ENCODE peak calls at places on chromosomes 3 and 15, in five cellular contexts. One of them, this sample, is unnamed.

GRCh38 chr15:57516327-57517026 is 75.2 kb upstream of the MYZAP start:
- ATAC-seq in upper lobe of left lung: peak; percentile 50
- ATAC-seq in K562: peak; percentile 35
- ATAC-seq in GM12878: no peak
- ATAC-seq in HepG2: no peak
- ATAC-seq in this sample: no peak

GRCh38 chr3:80451393-80451792 is 683.6 kb upstream of the ROBO1 start:
- ATAC-seq in upper lobe of left lung: no peak
- ATAC-seq in K562: no peak
- ATAC-seq in GM12878: no peak
- ATAC-seq in HepG2: no peak
- ATAC-seq in this sample: no peak

GRCh38 chr3:9793161-9793781 is 389 bp downstream of the ARPC4 start:
- ATAC-seq in upper lobe of left lung: peak; percentile 47
- ATAC-seq in K562: peak; percentile 53
- ATAC-seq in GM12878: peak; percentile 49
- ATAC-seq in HepG2: peak; percentile 33
- ATAC-seq in this sample: peak; percentile 11

GRCh38 chr3:150370129-150370602 is 37.9 kb upstream of the TSC22D2 start:
- ATAC-seq in upper lobe of left lung: peak; percentile 86
- ATAC-seq in K562: peak; percentile 78
- ATAC-seq in GM12878: peak; percentile 50
- ATAC-seq in HepG2: no peak
- ATAC-seq in this sample: peak; percentile 82

GRCh38 chr15:93801206-93801605 is 430.2 kb upstream of the MCTP2 start:
- ATAC-seq in upper lobe of left lung: no peak
- ATAC-seq in K562: no peak
- ATAC-seq in GM12878: no peak
- ATAC-seq in HepG2: no peak
- ATAC-seq in this sample: no peak

GRCh38 chr3:192831111-192831644 is 86.5 kb downstream of the MB21D2 start:
- ATAC-seq in upper lobe of left lung: no peak
- ATAC-seq in K562: no peak
- ATAC-seq in GM12878: peak; percentile 53
- ATAC-seq in HepG2: no peak
- ATAC-seq in this sample: peak; percentile 54

GRCh38 chr3:127492426-127492825 is 98.1 kb downstream of the TPRA1 start:
- ATAC-seq in upper lobe of left lung: no peak
- ATAC-seq in K562: no peak
- ATAC-seq in GM12878: no peak
- ATAC-seq in HepG2: no peak
- ATAC-seq in this sample: no peak

GRCh38 chr3:134052370-134052769 is 22.6 kb upstream of the SLCO2A1 start:
- ATAC-seq in upper lobe of left lung: peak; percentile 41
- ATAC-seq in K562: no peak
- ATAC-seq in GM12878: no peak
- ATAC-seq in HepG2: no peak
- ATAC-seq in this sample: no peak

GRCh38 chr3:64082917-64083587 is 59.8 kb upstream of the PSMD6 start:
- ATAC-seq in upper lobe of left lung: no peak
- ATAC-seq in K562: no peak
- ATAC-seq in GM12878: no peak
- ATAC-seq in HepG2: no peak
- ATAC-seq in this sample: no peak

GRCh38 chr3:184688251-184688851 is 23.5 kb downstream of the MAGEF1 start:
- ATAC-seq in upper lobe of left lung: no peak
- ATAC-seq in K562: no peak
- ATAC-seq in GM12878: no peak
- ATAC-seq in HepG2: no peak
- ATAC-seq in this sample: peak; percentile 61

GRCh38 chr3:149536429-149536828 is 61.9 kb downstream of the TM4SF4 start:
- ATAC-seq in upper lobe of left lung: peak; percentile 41
- ATAC-seq in K562: no peak
- ATAC-seq in GM12878: no peak
- ATAC-seq in HepG2: no peak
- ATAC-seq in this sample: peak; percentile 38

GRCh38 chr3:13507791-13508339 is 27.8 kb downstream of the HDAC11 start:
- ATAC-seq in upper lobe of left lung: no peak
- ATAC-seq in K562: peak; percentile 29
- ATAC-seq in GM12878: no peak
- ATAC-seq in HepG2: peak; percentile 8
- ATAC-seq in this sample: peak; percentile 31

GRCh38 chr15:58696740-58697139 is 52.8 kb downstream of the ADAM10 start:
- ATAC-seq in upper lobe of left lung: peak; percentile 43
- ATAC-seq in K562: no peak
- ATAC-seq in GM12878: no peak
- ATAC-seq in HepG2: no peak
- ATAC-seq in this sample: no peak

GRCh38 chr15:80174017-80174746 is 21.4 kb downstream of the FAH start:
- ATAC-seq in upper lobe of left lung: no peak
- ATAC-seq in K562: no peak
- ATAC-seq in GM12878: no peak
- ATAC-seq in HepG2: no peak
- ATAC-seq in this sample: peak; percentile 49

GRCh38 chr15:49164865-49165264 is 5.2 kb upstream of the GALK2 start:
- ATAC-seq in upper lobe of left lung: no peak
- ATAC-seq in K562: no peak
- ATAC-seq in GM12878: no peak
- ATAC-seq in HepG2: no peak
- ATAC-seq in this sample: no peak

GRCh38 chr3:11591401-11592266 is 52.1 kb downstream of the VGLL4 start:
- ATAC-seq in upper lobe of left lung: peak; percentile 65
- ATAC-seq in K562: peak; percentile 40
- ATAC-seq in GM12878: no peak
- ATAC-seq in HepG2: peak; percentile 82
- ATAC-seq in this sample: peak; percentile 71

GRCh38 chr3:125161607-125162219 is 50.8 kb downstream of the SLC12A8 start:
- ATAC-seq in upper lobe of left lung: no peak
- ATAC-seq in K562: no peak
- ATAC-seq in GM12878: no peak
- ATAC-seq in HepG2: no peak
- ATAC-seq in this sample: peak; percentile 46

GRCh38 chr15:53401503-53401902 is 358.0 kb downstream of the WDR72 start:
- ATAC-seq in upper lobe of left lung: no peak
- ATAC-seq in K562: no peak
- ATAC-seq in GM12878: no peak
- ATAC-seq in HepG2: no peak
- ATAC-seq in this sample: no peak

GRCh38 chr3:172182797-172183196 is 143.4 kb downstream of the FNDC3B start:
- ATAC-seq in upper lobe of left lung: no peak
- ATAC-seq in K562: no peak
- ATAC-seq in GM12878: peak; percentile 4
- ATAC-seq in HepG2: no peak
- ATAC-seq in this sample: no peak

GRCh38 chr3:134211797-134212196 is 38.9 kb downstream of the RYK start:
- ATAC-seq in upper lobe of left lung: peak; percentile 47
- ATAC-seq in K562: peak; percentile 94
- ATAC-seq in GM12878: peak; percentile 87
- ATAC-seq in HepG2: peak; percentile 79
- ATAC-seq in this sample: no peak

GRCh38 chr15:71357357-71357756 is 242.1 kb downstream of the THSD4 start:
- ATAC-seq in upper lobe of left lung: peak; percentile 41
- ATAC-seq in K562: no peak
- ATAC-seq in GM12878: no peak
- ATAC-seq in HepG2: no peak
- ATAC-seq in this sample: peak; percentile 52

GRCh38 chr15:101565377-101565776 is 75.9 kb upstream of the PCSK6 start:
- ATAC-seq in upper lobe of left lung: no peak
- ATAC-seq in K562: no peak
- ATAC-seq in GM12878: no peak
- ATAC-seq in HepG2: no peak
- ATAC-seq in this sample: no peak

GRCh38 chr3:4977889-4978258 is 1.4 kb upstream of the BHLHE40 start:
- ATAC-seq in upper lobe of left lung: no peak
- ATAC-seq in K562: no peak
- ATAC-seq in GM12878: no peak
- ATAC-seq in HepG2: no peak
- ATAC-seq in this sample: no peak

GRCh38 chr3:41167722-41168497 is 31.4 kb upstream of the CTNNB1 start:
- ATAC-seq in upper lobe of left lung: no peak
- ATAC-seq in K562: no peak
- ATAC-seq in GM12878: no peak
- ATAC-seq in HepG2: no peak
- ATAC-seq in this sample: no peak

GRCh38 chr15:56893349-56893678 is 25.1 kb upstream of the TCF12 start:
- ATAC-seq in upper lobe of left lung: no peak
- ATAC-seq in K562: no peak
- ATAC-seq in GM12878: no peak
- ATAC-seq in HepG2: no peak
- ATAC-seq in this sample: no peak

GRCh38 chr15:92846716-92847115 is 53.4 kb upstream of the CHD2 start:
- ATAC-seq in upper lobe of left lung: no peak
- ATAC-seq in K562: no peak
- ATAC-seq in GM12878: no peak
- ATAC-seq in HepG2: no peak
- ATAC-seq in this sample: no peak

GRCh38 chr3:46368569-46368968 is 2.2 kb upstream of the CCR5 start:
- ATAC-seq in upper lobe of left lung: peak; percentile 75
- ATAC-seq in K562: peak; percentile 86
- ATAC-seq in GM12878: peak; percentile 89
- ATAC-seq in HepG2: peak; percentile 96
- ATAC-seq in this sample: peak; percentile 78

GRCh38 chr3:71078723-71079525 is 504.6 kb downstream of the FOXP1 start:
- ATAC-seq in upper lobe of left lung: no peak
- ATAC-seq in K562: no peak
- ATAC-seq in GM12878: no peak
- ATAC-seq in HepG2: no peak
- ATAC-seq in this sample: no peak

GRCh38 chr15:81312790-81313543 is 11.0 kb downstream of the STARD5 start:
- ATAC-seq in upper lobe of left lung: peak; percentile 58
- ATAC-seq in K562: no peak
- ATAC-seq in GM12878: no peak
- ATAC-seq in HepG2: no peak
- ATAC-seq in this sample: peak; percentile 92

GRCh38 chr3:133821767-133822638 is 16.4 kb downstream of the SRPRB start:
- ATAC-seq in upper lobe of left lung: no peak
- ATAC-seq in K562: peak; percentile 83
- ATAC-seq in GM12878: peak; percentile 26
- ATAC-seq in HepG2: peak; percentile 82
- ATAC-seq in this sample: peak; percentile 50

GRCh38 chr3:101902041-101902440 is 52.7 kb downstream of the NFKBIZ start:
- ATAC-seq in upper lobe of left lung: no peak
- ATAC-seq in K562: no peak
- ATAC-seq in GM12878: peak; percentile 42
- ATAC-seq in HepG2: no peak
- ATAC-seq in this sample: no peak

GRCh38 chr3:105388199-105388598 is 21.5 kb downstream of the ALCAM start:
- ATAC-seq in upper lobe of left lung: no peak
- ATAC-seq in K562: no peak
- ATAC-seq in GM12878: no peak
- ATAC-seq in HepG2: no peak
- ATAC-seq in this sample: no peak

GRCh38 chr3:105385868-105386508 is 19.3 kb downstream of the ALCAM start:
- ATAC-seq in upper lobe of left lung: no peak
- ATAC-seq in K562: no peak
- ATAC-seq in GM12878: peak; percentile 87
- ATAC-seq in HepG2: no peak
- ATAC-seq in this sample: no peak

GRCh38 chr3:105385179-105385578 is 18.5 kb downstream of the ALCAM start:
- ATAC-seq in upper lobe of left lung: no peak
- ATAC-seq in K562: no peak
- ATAC-seq in GM12878: no peak
- ATAC-seq in HepG2: no peak
- ATAC-seq in this sample: no peak

GRCh38 chr3:105387122-105387751 is 20.5 kb downstream of the ALCAM start:
- ATAC-seq in upper lobe of left lung: peak; percentile 59
- ATAC-seq in K562: no peak
- ATAC-seq in GM12878: no peak
- ATAC-seq in HepG2: peak; percentile 97
- ATAC-seq in this sample: no peak
- TF ChIP-seq EP300 in upper lobe of left lung: no peak
- TF ChIP-seq EP300 in K562: no peak
- TF ChIP-seq EP300 in GM12878: no peak
- TF ChIP-seq EP300 in HepG2: peak; percentile 93
- TF ChIP-seq EP300 in this sample: no peak

GRCh38 chr15:38072007-38072506 is 137.6 kb downstream of the TMCO5A start:
- ATAC-seq in upper lobe of left lung: peak; percentile 2
- ATAC-seq in K562: no peak
- ATAC-seq in GM12878: no peak
- ATAC-seq in HepG2: no peak
- ATAC-seq in this sample: peak; percentile 10
- H3K27me3 ChIP-seq in upper lobe of left lung: no peaks in the 10 kb centered on the region
- H3K27me3 ChIP-seq in K562: peaks cover 35% of the 10 kb centered on the region
- H3K27me3 ChIP-seq in GM12878: no peaks in the 10 kb centered on the region
- H3K27me3 ChIP-seq in HepG2: no peaks in the 10 kb centered on the region
- H3K27me3 ChIP-seq in this sample: no peaks in the 10 kb centered on the region

GRCh38 chr3:15241341-15241740 is 35.3 kb downstream of the CAPN7 start:
- ATAC-seq in upper lobe of left lung: no peak
- ATAC-seq in K562: peak; percentile 90
- ATAC-seq in GM12878: peak; percentile 88
- ATAC-seq in HepG2: peak; percentile 70
- ATAC-seq in this sample: no peak
- TF ChIP-seq CTCF in upper lobe of left lung: no peak
- TF ChIP-seq CTCF in K562: peak; percentile 66
- TF ChIP-seq CTCF in GM12878: peak; percentile 54
- TF ChIP-seq CTCF in HepG2: peak; percentile 32
- TF ChIP-seq CTCF in this sample: peak; percentile 12

GRCh38 chr3:98885851-98886250 is 15.6 kb downstream of the DCBLD2 start:
- ATAC-seq in upper lobe of left lung: no peak
- ATAC-seq in K562: no peak
- ATAC-seq in GM12878: no peak
- ATAC-seq in HepG2: no peak
- ATAC-seq in this sample: no peak

GRCh38 chr3:98890181-98890882 is 11.2 kb downstream of the DCBLD2 start:
- ATAC-seq in upper lobe of left lung: no peak
- ATAC-seq in K562: peak; percentile 32
- ATAC-seq in GM12878: no peak
- ATAC-seq in HepG2: no peak
- ATAC-seq in this sample: no peak

GRCh38 chr3:98886525-98886924 is 15.0 kb downstream of the DCBLD2 start:
- ATAC-seq in upper lobe of left lung: no peak
- ATAC-seq in K562: no peak
- ATAC-seq in GM12878: no peak
- ATAC-seq in HepG2: no peak
- ATAC-seq in this sample: no peak

GRCh38 chr3:98887684-98888083 is 13.8 kb downstream of the DCBLD2 start:
- ATAC-seq in upper lobe of left lung: no peak
- ATAC-seq in K562: no peak
- ATAC-seq in GM12878: no peak
- ATAC-seq in HepG2: peak; percentile 84
- ATAC-seq in this sample: no peak

DNA sequence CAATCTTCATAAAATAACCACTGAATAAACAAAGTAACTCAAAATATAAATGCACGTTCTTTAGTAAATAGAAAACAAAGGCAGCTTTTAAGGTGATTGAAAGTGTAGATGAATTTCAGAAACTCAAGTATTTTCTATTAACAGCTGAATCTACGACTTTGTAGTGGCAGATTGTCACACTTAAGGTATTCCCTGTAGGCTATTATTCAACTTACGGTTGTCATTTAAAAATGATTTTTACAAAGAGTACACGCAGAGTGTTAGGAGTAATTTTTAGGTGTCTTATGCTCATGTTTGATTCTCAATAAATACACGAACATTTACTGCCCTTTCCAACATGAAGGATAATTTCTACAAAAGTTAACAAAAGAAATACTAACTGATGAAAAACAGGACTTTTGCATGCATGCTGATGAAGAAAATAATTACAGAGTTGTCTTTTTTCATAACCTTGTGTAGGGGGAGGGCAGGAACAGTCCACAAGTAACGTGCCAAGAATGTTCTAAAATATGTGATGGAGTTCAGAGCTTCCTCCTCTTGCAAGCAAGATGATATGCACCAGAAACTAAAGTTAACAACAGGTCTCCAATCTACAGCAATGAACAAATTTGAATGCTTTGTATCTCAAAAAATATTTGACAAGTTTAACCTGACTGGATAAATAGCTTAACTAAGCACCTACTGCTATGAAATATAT is 16.7 kb downstream of the DCBLD2 start:
- ATAC-seq in upper lobe of left lung: no peak
- ATAC-seq in K562: no peak
- ATAC-seq in GM12878: no peak
- ATAC-seq in HepG2: no peak
- ATAC-seq in this sample: no peak
- TF ChIP-seq EP300 in upper lobe of left lung: no peak
- TF ChIP-seq EP300 in K562: no peak
- TF ChIP-seq EP300 in GM12878: no peak
- TF ChIP-seq EP300 in HepG2: no peak
- TF ChIP-seq EP300 in this sample: no peak